ENCODE peak calls at places on chromosome 6, in seven cellular contexts. One of them, this sample, is unnamed.

GRCh38 chr6:168301648-168302398 is 17.8 kb downstream of the DACT2 start:
- DNase-seq in transverse colon: peak; percentile 44
- DNase-seq in NCI-H1105: no peak
- DNase-seq in stromal cell of bone marrow: no peak
- DNase-seq in EH: no peak
- DNase-seq in foreskin fibroblast: no peak
- DNase-seq in H9: peak; percentile 60
- DNase-seq in this sample: no peak

GRCh38 chr6:76250666-76251065 is 178.2 kb upstream of the IMPG1 start:
- DNase-seq in transverse colon: no peak
- DNase-seq in NCI-H1105: no peak
- DNase-seq in stromal cell of bone marrow: no peak
- DNase-seq in EH: no peak
- DNase-seq in foreskin fibroblast: no peak
- DNase-seq in H9: no peak
- DNase-seq in this sample: no peak

GRCh38 chr6:82362868-82363267 is 749 bp upstream of the TPBG start:
- DNase-seq in transverse colon: no peak
- DNase-seq in NCI-H1105: no peak
- DNase-seq in stromal cell of bone marrow: peak; percentile 87
- DNase-seq in EH: peak; percentile 95
- DNase-seq in foreskin fibroblast: peak; percentile 96
- DNase-seq in H9: peak; percentile 33
- DNase-seq in this sample: no peak

GRCh38 chr6:139436521-139437348 is 62.3 kb upstream of the CITED2 start:
- DNase-seq in transverse colon: no peak
- DNase-seq in NCI-H1105: no peak
- DNase-seq in stromal cell of bone marrow: no peak
- DNase-seq in EH: peak; percentile 82
- DNase-seq in foreskin fibroblast: peak; percentile 26
- DNase-seq in H9: no peak
- DNase-seq in this sample: no peak

GRCh38 chr6:135644394-135644793 is 146.9 kb upstream of the AHI1 start:
- DNase-seq in transverse colon: no peak
- DNase-seq in NCI-H1105: no peak
- DNase-seq in stromal cell of bone marrow: no peak
- DNase-seq in EH: no peak
- DNase-seq in foreskin fibroblast: no peak
- DNase-seq in H9: no peak
- DNase-seq in this sample: no peak

GRCh38 chr6:3719462-3720308 is 31.8 kb downstream of the PXDC1 start:
- DNase-seq in transverse colon: no peak
- DNase-seq in NCI-H1105: no peak
- DNase-seq in stromal cell of bone marrow: no peak
- DNase-seq in EH: no peak
- DNase-seq in foreskin fibroblast: no peak
- DNase-seq in H9: no peak
- DNase-seq in this sample: no peak

GRCh38 chr6:22583927-22584326 is 14.6 kb downstream of the HDGFL1 start:
- DNase-seq in transverse colon: no peak
- DNase-seq in NCI-H1105: no peak
- DNase-seq in stromal cell of bone marrow: no peak
- DNase-seq in EH: peak; percentile 29
- DNase-seq in foreskin fibroblast: peak; percentile 7
- DNase-seq in H9: no peak
- DNase-seq in this sample: no peak

GRCh38 chr6:107304421-107305025 is 154.8 kb downstream of the PDSS2 start:
- DNase-seq in transverse colon: no peak
- DNase-seq in NCI-H1105: no peak
- DNase-seq in stromal cell of bone marrow: no peak
- DNase-seq in EH: peak; percentile 16
- DNase-seq in foreskin fibroblast: no peak
- DNase-seq in H9: no peak
- DNase-seq in this sample: no peak